ENCODE peak calls at places on chromosome 7, in five cellular contexts. K, L, P, S and M are unnamed samples.

GRCh38 chr7:105133358-105133757 is 119.4 kb downstream of the KMT2E start:
- DNase-seq in S (no peak), K (no peak), P (no peak), L (no peak), M (no peak)

GRCh38 chr7:128447944-128448556 is 7.6 kb upstream of the HILPDA start:
- DNase-seq in K (no peak), S (no peak), L (no peak), P (no peak), M (no peak)

GRCh38 chr7:129574487-129574886 is 37.0 kb upstream of the NRF1 start:
- DNase-seq in P (no peak), S (no peak), L (no peak), K (no peak), M (peak; percentile 55)

GRCh38 chr7:98943336-98943735 is 65.0 kb downstream of the TRRAP start:
- DNase-seq in L (no peak), K (no peak), P (no peak), S (no peak), M (no peak)

GRCh38 chr7:22647451-22648257 is 79.3 kb upstream of the IL6 start:
- DNase-seq in L (no peak), P (no peak), S (no peak), K (peak; percentile 64), M (peak; percentile 54)

GRCh38 chr7:142485617-142486226 is 227.9 kb upstream of the PRSS58 start:
- DNase-seq in K (no peak), S (no peak), L (no peak), P (no peak), M (no peak)

GRCh38 chr7:34845666-34846361 is 187.8 kb downstream of the NPSR1 start:
- DNase-seq in S (no peak), P (no peak), L (no peak), K (no peak), M (no peak)

GRCh38 chr7:81036871-81037270 is 118.0 kb upstream of the SEMA3C start:
- DNase-seq in S (no peak), K (no peak), L (no peak), P (no peak), M (no peak)

GRCh38 chr7:105653441-105654005 is 72.2 kb upstream of the EFCAB10 start:
- DNase-seq in P (no peak), L (no peak), S (no peak), K (no peak), M (no peak)

GRCh38 chr7:53426145-53426750 is 390.8 kb downstream of the POM121L12 start:
- DNase-seq in S (no peak), K (no peak), L (no peak), P (no peak), M (no peak)

GRCh38 chr7:95960706-95961244 is 188.4 kb downstream of the DYNC1I1 start:
- DNase-seq in L (no peak), S (no peak), K (no peak), P (no peak), M (no peak)

GRCh38 chr7:1086588-1087461 is 1.1 kb upstream of the GPER1 start:
- DNase-seq in S (peak; percentile 92), P (peak; percentile 80), K (no peak), L (peak; percentile 71), M (no peak)

GRCh38 chr7:134625571-134625970 is 21.1 kb upstream of the BPGM start:
- DNase-seq in L (no peak), P (no peak), K (no peak), S (no peak), M (peak; percentile 86)

GRCh38 chr7:102944241-102944640 is 31.4 kb downstream of the LRRC17 start:
- DNase-seq in L (no peak), P (no peak), K (no peak), S (no peak), M (no peak)

GRCh38 chr7:134532155-134533089 is 5.1 kb downstream of the AKR1B10 start:
- DNase-seq in S (no peak), K (no peak), L (no peak), P (no peak), M (no peak)

GRCh38 chr7:43522406-43523156 is 60.3 kb upstream of the STK17A start:
- DNase-seq in L (no peak), S (no peak), K (no peak), P (no peak), M (peak; percentile 55)

GRCh38 chr7:69250958-69251357 is 347.3 kb upstream of the AUTS2 start:
- DNase-seq in K (no peak), S (no peak), P (no peak), L (no peak), M (no peak)

GRCh38 chr7:42666994-42667393 is 244.9 kb downstream of the C7orf25 start:
- DNase-seq in S (no peak), K (no peak), P (no peak), L (no peak), M (no peak)

GRCh38 chr7:89623018-89623672 is 531.1 kb upstream of the STEAP1 start:
- DNase-seq in K (peak; percentile 10), S (no peak), L (peak; percentile 68), P (no peak), M (no peak)

GRCh38 chr7:110775046-110775445 is 315.9 kb upstream of the LRRN3 start:
- DNase-seq in K (no peak), P (no peak), S (no peak), L (no peak), M (no peak)

GRCh38 chr7:94123136-94123535 is 119.0 kb upstream of the BET1 start:
- DNase-seq in S (no peak), L (no peak), P (no peak), K (no peak), M (no peak)

GRCh38 chr7:139915864-139916716 is 87.0 kb downstream of the TBXAS1 start:
- DNase-seq in S (no peak), P (no peak), L (no peak), K (peak; percentile 97), M (peak; percentile 82)

GRCh38 chr7:2522780-2523433 is 3.3 kb downstream of the LFNG start:
- DNase-seq in P (no peak), K (no peak), S (no peak), L (no peak), M (no peak)
- H3K4me3 ChIP-seq in P (peak overlapping the region; percentile 77), K (peak overlapping the region; percentile 71), S (peak overlapping the region; percentile 80), L (no peak overlapping the region), M (no peak overlapping the region)

GRCh38 chr7:27165655-27166474 is 528 bp upstream of the HOXA9 start:
- DNase-seq in L (no peak), S (peak; percentile 56), P (peak; percentile 43), K (no peak), M (peak; percentile 93)
- H3K27me3 ChIP-seq in L (peaks cover 100% of the 10 kb centered on the region), S (peaks cover 77% of the 10 kb centered on the region), P (peaks cover 97% of the 10 kb centered on the region), K (no peaks in the 10 kb centered on the region), M (no peaks in the 10 kb centered on the region)

DNA sequence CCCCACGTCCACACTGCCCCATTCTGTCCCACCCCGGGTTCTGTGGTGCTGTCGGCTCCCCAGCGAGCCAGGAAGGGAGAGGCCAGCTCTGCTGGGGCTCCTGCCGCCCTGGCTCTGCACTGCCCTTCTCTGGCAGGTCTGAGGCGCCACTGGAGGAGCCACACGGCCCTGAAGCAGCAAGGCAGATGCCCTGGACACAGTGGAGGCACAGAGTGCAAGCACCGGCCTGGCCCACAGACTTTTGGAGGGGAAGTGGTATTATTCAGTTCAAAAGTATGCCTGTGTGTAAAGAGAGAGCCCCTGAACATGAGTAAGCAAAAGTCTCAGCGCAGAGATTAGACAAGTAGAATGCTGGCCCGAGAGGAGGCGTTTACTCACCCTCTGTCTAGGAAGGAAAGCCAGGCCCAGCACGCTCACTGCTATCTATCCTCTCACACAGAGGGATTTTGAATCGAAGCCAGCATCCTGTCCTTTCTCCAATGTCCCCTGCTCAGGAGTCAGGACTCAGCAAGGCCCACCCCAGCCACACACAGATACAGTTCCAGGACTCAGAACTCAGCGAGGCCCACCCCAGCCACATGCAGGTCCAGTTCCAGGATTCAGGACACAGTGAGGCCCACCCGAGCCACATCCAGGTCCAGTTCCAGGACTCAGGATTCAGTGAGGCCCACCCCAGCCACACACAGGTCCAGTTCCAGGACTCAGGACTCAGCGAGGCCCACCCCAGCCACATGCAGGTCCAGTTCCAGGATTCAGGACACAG is 115.0 kb downstream of the EGFR start:
- DNase-seq in L (peak; percentile 20), P (no peak), K (peak; percentile 80), S (no peak), M (peak; percentile 89)
- TF ChIP-seq CTCF in L (no peak), P (no peak), K (peak; percentile 8), S (no peak), M (no peak)

DNA sequence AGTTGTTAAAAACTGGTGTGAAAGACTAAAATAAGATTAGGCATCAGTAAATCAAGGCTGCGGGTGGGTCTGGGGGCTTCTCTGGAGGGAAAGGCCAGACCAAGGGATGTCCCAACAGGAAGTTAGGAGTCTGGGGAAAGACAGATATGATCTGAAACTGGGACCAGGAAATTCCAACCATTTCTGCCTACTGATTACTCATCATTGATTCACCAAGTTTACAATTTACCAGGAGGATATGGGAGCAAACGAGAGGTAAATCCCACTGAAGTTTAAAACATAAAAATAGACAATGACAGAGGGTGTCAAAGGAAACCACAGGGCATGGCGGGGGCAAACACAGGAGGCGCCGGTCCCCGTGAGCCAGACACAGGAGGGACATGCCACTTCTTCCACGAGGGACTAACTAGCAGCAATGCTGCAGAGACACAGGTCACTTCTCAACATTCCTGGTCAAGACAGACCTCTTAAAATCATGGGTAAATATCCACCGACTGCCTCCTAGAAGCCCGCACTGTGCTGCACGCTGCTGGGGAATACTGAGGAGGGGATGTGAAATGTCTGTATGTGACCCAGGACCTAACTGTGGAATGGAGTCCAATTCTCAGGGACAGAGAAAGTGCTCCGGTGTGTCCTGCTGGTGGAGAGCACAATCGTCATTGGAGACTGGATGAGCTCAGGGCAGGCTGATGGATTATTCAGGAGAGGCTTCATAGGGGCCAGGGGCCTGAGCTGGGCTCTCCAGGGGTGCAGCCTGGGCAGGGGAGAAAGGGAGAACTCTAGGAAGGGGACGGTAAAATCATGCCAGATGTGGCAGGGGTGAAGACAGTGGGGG is 153.4 kb upstream of the KLF14 start:
- DNase-seq in K (no peak), P (no peak), L (no peak), S (no peak), M (peak; percentile 80)
- H3K4me3 ChIP-seq in K (no peak overlapping the region), P (no peak overlapping the region), L (no peak overlapping the region), S (no peak overlapping the region), M (no peak overlapping the region)

GRCh38 chr7:150986556-150986955 is 4.3 kb upstream of the NOS3 start:
- DNase-seq in P (no peak), K (no peak), L (no peak), S (no peak), M (no peak)

GRCh38 chr7:150983893-150984368 is 5.8 kb upstream of the KCNH2 start:
- DNase-seq in S (no peak), K (peak; percentile 5), P (no peak), L (peak; percentile 89), M (no peak)

GRCh38 chr7:150988230-150989226 is 2.3 kb upstream of the NOS3 start:
- DNase-seq in L (peak; percentile 84), S (no peak), P (no peak), K (no peak), M (no peak)

GRCh38 chr7:150989456-150989855 is 1.4 kb upstream of the NOS3 start:
- DNase-seq in P (no peak), S (no peak), L (no peak), K (no peak), M (no peak)

GRCh38 chr7:150986099-150986512 is 4.7 kb upstream of the NOS3 start:
- DNase-seq in S (peak; percentile 79), K (no peak), P (no peak), L (peak; percentile 87), M (no peak)
- H3K27me3 ChIP-seq in S (peaks cover 12% of the 10 kb centered on the region), K (peaks cover 38% of the 10 kb centered on the region), P (peaks cover 14% of the 10 kb centered on the region), L (no peaks in the 10 kb centered on the region), M (peaks cover 6% of the 10 kb centered on the region)

DNA sequence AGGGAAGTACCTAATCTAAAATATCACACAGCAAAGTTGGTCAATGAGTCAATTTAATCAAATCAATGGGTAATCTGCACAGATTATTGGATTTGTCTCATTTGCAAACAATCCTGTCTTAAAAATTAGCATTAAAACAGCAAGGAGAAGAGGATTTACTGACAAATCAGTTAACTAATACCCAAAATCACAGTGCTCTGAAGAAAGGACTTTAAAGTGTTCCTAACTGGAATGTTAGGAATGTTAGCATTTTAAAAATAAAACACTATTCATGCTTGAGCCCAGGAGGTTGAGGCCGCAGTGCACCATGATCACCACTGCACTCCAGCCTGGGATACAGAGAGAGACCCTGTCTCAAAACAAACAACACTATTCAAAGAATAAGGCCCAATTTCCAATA is 83.1 kb downstream of the CHCHD3 start:
- DNase-seq in L (no peak), P (no peak), S (no peak), K (no peak), M (no peak)
- TF ChIP-seq CTCF in L (no peak), P (no peak), S (no peak), K (no peak), M (no peak)